ENCODE peak calls at places on chromosomes 12 and 14, in seven cellular contexts. One of them, this sample, is unnamed.

GRCh38 chr12:49920241-49920914 is 16.7 kb upstream of the FAIM2 start:
- DNase-seq in K562: no peak
- DNase-seq in GM12891: no peak
- DNase-seq in uterus: peak; percentile 15
- DNase-seq in lower leg skin: no peak
- DNase-seq in A549: no peak
- DNase-seq in H1: no peak
- DNase-seq in this sample: no peak

GRCh38 chr14:58663494-58664111 is 25.8 kb downstream of the DACT1 start:
- DNase-seq in lower leg skin: no peak
- DNase-seq in GM12891: no peak
- DNase-seq in K562: no peak
- DNase-seq in H1: peak; percentile 38
- DNase-seq in uterus: no peak
- DNase-seq in A549: no peak
- DNase-seq in this sample: no peak

GRCh38 chr12:74725154-74725553 is 187.5 kb downstream of the ATXN7L3B start:
- DNase-seq in K562: no peak
- DNase-seq in GM12891: no peak
- DNase-seq in A549: no peak
- DNase-seq in uterus: no peak
- DNase-seq in lower leg skin: no peak
- DNase-seq in H1: no peak
- DNase-seq in this sample: no peak

GRCh38 chr12:115235880-115236279 is 551.9 kb upstream of the TBX3 start:
- DNase-seq in K562: no peak
- DNase-seq in uterus: no peak
- DNase-seq in lower leg skin: no peak
- DNase-seq in GM12891: no peak
- DNase-seq in A549: no peak
- DNase-seq in H1: no peak
- DNase-seq in this sample: no peak

GRCh38 chr12:7162691-7163114 is 26.8 kb upstream of the PEX5 start:
- DNase-seq in lower leg skin: no peak
- DNase-seq in A549: peak; percentile 66
- DNase-seq in H1: peak; percentile 46
- DNase-seq in K562: peak; percentile 40
- DNase-seq in GM12891: no peak
- DNase-seq in uterus: no peak
- DNase-seq in this sample: no peak

GRCh38 chr14:77580964-77581505 is 35.4 kb downstream of the SPTLC2 start:
- DNase-seq in K562: no peak
- DNase-seq in lower leg skin: no peak
- DNase-seq in uterus: no peak
- DNase-seq in H1: no peak
- DNase-seq in GM12891: peak; percentile 17
- DNase-seq in A549: no peak
- DNase-seq in this sample: no peak

GRCh38 chr12:52032431-52032796 is 18.8 kb upstream of the NR4A1 start:
- DNase-seq in lower leg skin: peak; percentile 94
- DNase-seq in A549: no peak
- DNase-seq in H1: no peak
- DNase-seq in GM12891: no peak
- DNase-seq in uterus: peak; percentile 93
- DNase-seq in K562: no peak
- DNase-seq in this sample: no peak

GRCh38 chr12:6961695-6962284 is 8.7 kb downstream of the PHB2 start:
- DNase-seq in H1: no peak
- DNase-seq in GM12891: no peak
- DNase-seq in A549: peak; percentile 85
- DNase-seq in uterus: peak; percentile 73
- DNase-seq in K562: peak; percentile 82
- DNase-seq in lower leg skin: peak; percentile 92
- DNase-seq in this sample: peak; percentile 63

GRCh38 chr12:76719171-76719631 is 44.7 kb upstream of the ZDHHC17 start:
- DNase-seq in lower leg skin: no peak
- DNase-seq in GM12891: no peak
- DNase-seq in K562: no peak
- DNase-seq in A549: no peak
- DNase-seq in uterus: no peak
- DNase-seq in H1: no peak
- DNase-seq in this sample: no peak

GRCh38 chr14:55025948-55026347 is 951 bp downstream of the WDHD1 start:
- DNase-seq in uterus: no peak
- DNase-seq in lower leg skin: no peak
- DNase-seq in GM12891: no peak
- DNase-seq in A549: no peak
- DNase-seq in K562: no peak
- DNase-seq in H1: no peak
- DNase-seq in this sample: no peak

GRCh38 chr14:100076133-100076532 is 10.9 kb downstream of the EVL start:
- DNase-seq in uterus: no peak
- DNase-seq in GM12891: no peak
- DNase-seq in lower leg skin: no peak
- DNase-seq in A549: peak; percentile 13
- DNase-seq in H1: peak; percentile 17
- DNase-seq in K562: peak; percentile 57
- DNase-seq in this sample: no peak

GRCh38 chr14:63524537-63525155 is 18.5 kb downstream of the PPP2R5E start:
- DNase-seq in K562: no peak
- DNase-seq in H1: no peak
- DNase-seq in uterus: no peak
- DNase-seq in GM12891: peak; percentile 23
- DNase-seq in A549: no peak
- DNase-seq in lower leg skin: peak; percentile 75
- DNase-seq in this sample: no peak

GRCh38 chr14:35628989-35629388 is 95.0 kb downstream of the INSM2 start:
- DNase-seq in H1: no peak
- DNase-seq in lower leg skin: no peak
- DNase-seq in K562: peak; percentile 6
- DNase-seq in GM12891: no peak
- DNase-seq in A549: no peak
- DNase-seq in uterus: no peak
- DNase-seq in this sample: no peak

GRCh38 chr12:41604830-41605229 is 416.7 kb downstream of the PDZRN4 start:
- DNase-seq in GM12891: no peak
- DNase-seq in K562: no peak
- DNase-seq in lower leg skin: no peak
- DNase-seq in A549: no peak
- DNase-seq in uterus: no peak
- DNase-seq in H1: no peak
- DNase-seq in this sample: no peak

GRCh38 chr12:47742253-47742825 is 16.3 kb downstream of the RAPGEF3 start:
- DNase-seq in uterus: peak; percentile 53
- DNase-seq in K562: peak; percentile 71
- DNase-seq in GM12891: no peak
- DNase-seq in A549: peak; percentile 63
- DNase-seq in H1: no peak
- DNase-seq in lower leg skin: peak; percentile 94
- DNase-seq in this sample: peak; percentile 47

GRCh38 chr12:121888083-121888477 is 510 bp upstream of the PSMD9 start:
- DNase-seq in K562: no peak
- DNase-seq in uterus: no peak
- DNase-seq in H1: no peak
- DNase-seq in lower leg skin: no peak
- DNase-seq in GM12891: no peak
- DNase-seq in A549: no peak
- DNase-seq in this sample: no peak

GRCh38 chr12:1213205-1213604 is 222.2 kb downstream of the ERC1 start:
- DNase-seq in K562: no peak
- DNase-seq in H1: no peak
- DNase-seq in lower leg skin: no peak
- DNase-seq in A549: no peak
- DNase-seq in uterus: no peak
- DNase-seq in GM12891: no peak
- DNase-seq in this sample: no peak

GRCh38 chr12:26100966-26101744 is 23.7 kb downstream of the BHLHE41 start:
- DNase-seq in K562: no peak
- DNase-seq in H1: no peak
- DNase-seq in lower leg skin: no peak
- DNase-seq in A549: no peak
- DNase-seq in uterus: no peak
- DNase-seq in GM12891: no peak
- DNase-seq in this sample: no peak

GRCh38 chr12:108532061-108532848 is 17.2 kb downstream of the FICD start:
- DNase-seq in uterus: no peak
- DNase-seq in A549: no peak
- DNase-seq in lower leg skin: no peak
- DNase-seq in H1: no peak
- DNase-seq in K562: peak; percentile 77
- DNase-seq in GM12891: no peak
- DNase-seq in this sample: no peak

GRCh38 chr14:38262844-38263243 is 7.0 kb upstream of the CLEC14A start:
- DNase-seq in A549: no peak
- DNase-seq in lower leg skin: no peak
- DNase-seq in GM12891: no peak
- DNase-seq in H1: no peak
- DNase-seq in uterus: no peak
- DNase-seq in K562: no peak
- DNase-seq in this sample: no peak

GRCh38 chr12:107551434-107551833 is 134.2 kb upstream of the PWP1 start:
- DNase-seq in K562: no peak
- DNase-seq in H1: no peak
- DNase-seq in lower leg skin: no peak
- DNase-seq in GM12891: no peak
- DNase-seq in uterus: no peak
- DNase-seq in A549: no peak
- DNase-seq in this sample: no peak

GRCh38 chr12:11727133-11727664 is 77.7 kb downstream of the ETV6 start:
- DNase-seq in H1: no peak
- DNase-seq in A549: no peak
- DNase-seq in uterus: no peak
- DNase-seq in GM12891: no peak
- DNase-seq in lower leg skin: no peak
- DNase-seq in K562: no peak
- DNase-seq in this sample: no peak

DNA sequence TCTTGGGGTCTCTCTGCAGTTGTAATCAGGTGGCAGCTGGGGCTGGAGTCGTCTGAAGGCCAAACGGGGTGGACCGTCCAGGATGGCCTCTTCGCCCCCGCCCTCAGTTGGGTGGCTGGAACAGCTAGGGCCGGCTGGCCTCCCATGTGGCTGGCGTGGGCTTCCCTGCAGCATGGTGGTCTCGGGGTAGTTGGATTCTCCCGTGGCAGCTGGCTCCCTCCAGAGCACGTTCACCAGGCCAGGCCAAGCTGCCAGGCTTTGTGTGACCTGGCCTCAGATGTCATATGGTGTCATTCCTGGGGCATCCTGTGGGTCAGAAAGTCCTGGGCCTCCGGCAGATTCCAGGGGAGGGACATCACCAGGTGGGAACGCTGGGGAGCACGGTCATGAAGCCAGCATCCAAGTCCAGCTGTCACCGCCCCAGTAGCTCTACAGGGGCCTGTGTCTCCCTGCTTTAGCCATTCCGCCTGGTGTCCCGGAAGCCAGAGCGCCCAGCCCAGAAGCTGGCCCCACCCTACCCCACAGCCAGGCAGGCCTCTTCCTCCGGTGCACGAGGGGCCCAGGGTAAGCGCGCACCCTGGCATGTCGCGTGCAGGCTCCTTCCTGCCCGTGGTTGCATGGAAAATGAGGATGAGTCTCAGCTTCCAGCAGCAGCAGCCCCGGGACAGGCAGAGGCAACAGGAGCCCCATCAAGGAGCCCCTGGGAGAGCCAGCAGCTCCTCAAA is 1.3 kb upstream of the NUDT14 start:
- DNase-seq in GM12891: no peak
- DNase-seq in A549: no peak
- DNase-seq in lower leg skin: no peak
- DNase-seq in K562: no peak
- DNase-seq in H1: no peak
- DNase-seq in uterus: no peak
- DNase-seq in this sample: no peak
- TF ChIP-seq POLR2A in GM12891: no peak
- TF ChIP-seq POLR2A in A549: no peak
- TF ChIP-seq POLR2A in lower leg skin: no peak
- TF ChIP-seq POLR2A in K562: no peak
- TF ChIP-seq POLR2A in H1: no peak
- TF ChIP-seq POLR2A in uterus: no peak
- TF ChIP-seq POLR2A in this sample: no peak

GRCh38 chr12:116455540-116456306 is 103.5 kb upstream of the MAP1LC3B2 start:
- DNase-seq in K562: peak; percentile 51
- DNase-seq in uterus: peak; percentile 96
- DNase-seq in A549: peak; percentile 67
- DNase-seq in lower leg skin: peak; percentile 94
- DNase-seq in H1: no peak
- DNase-seq in GM12891: no peak
- DNase-seq in this sample: peak; percentile 53
- TF ChIP-seq POLR2A in K562: no peak
- TF ChIP-seq POLR2A in uterus: no peak
- TF ChIP-seq POLR2A in A549: no peak
- TF ChIP-seq POLR2A in lower leg skin: no peak
- TF ChIP-seq POLR2A in H1: no peak
- TF ChIP-seq POLR2A in GM12891: no peak
- TF ChIP-seq POLR2A in this sample: no peak

DNA sequence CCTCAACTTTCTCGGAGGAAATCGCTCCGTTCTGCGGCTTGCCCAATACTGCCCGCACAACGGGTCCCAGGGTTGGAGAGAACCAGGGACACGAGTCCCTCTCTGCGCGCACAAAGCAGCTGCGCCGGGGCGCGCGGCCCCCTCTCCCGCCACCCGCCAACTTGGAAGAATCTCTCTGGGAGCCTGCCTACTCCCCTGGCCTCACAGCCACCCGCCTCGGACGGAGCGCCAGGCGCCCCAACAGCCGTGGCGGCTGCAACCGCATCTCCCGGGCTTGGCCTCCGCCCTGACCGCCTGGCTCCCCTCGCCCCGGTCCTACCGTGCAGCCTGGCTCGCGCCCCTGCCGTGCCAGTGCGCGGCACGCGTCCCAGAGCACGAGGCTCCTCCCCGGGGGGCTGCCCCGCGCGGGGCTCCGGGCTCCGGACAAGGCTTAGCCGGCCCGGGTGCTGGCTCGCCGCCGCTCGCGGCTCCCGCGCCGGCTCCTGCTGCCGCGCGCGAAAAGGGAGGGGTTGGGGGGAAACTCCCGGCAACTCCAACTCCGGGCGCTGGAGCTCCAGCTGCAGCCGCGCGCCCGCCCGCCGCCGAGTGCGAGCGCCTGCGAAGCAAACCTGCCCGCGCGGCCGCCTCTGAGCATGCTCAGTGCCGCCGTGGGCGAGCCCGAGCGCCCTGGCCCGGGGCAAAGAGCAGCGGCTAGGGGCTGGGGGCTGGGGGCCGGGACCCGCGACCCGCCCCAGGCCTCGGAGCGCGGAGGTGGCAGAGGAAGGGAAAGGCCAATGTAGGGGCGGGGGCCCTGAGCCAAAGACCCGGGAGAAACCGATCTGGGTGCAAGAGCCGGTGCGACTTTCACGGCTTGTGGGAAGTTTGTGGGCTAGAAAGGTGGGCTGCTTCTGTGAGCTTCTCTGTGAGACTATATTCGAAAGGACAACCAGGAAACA is at the start of gene STXBP6:
- DNase-seq in H1: no peak
- DNase-seq in A549: peak; percentile 11
- DNase-seq in K562: no peak
- DNase-seq in lower leg skin: peak; percentile 93
- DNase-seq in GM12891: peak; percentile 22
- DNase-seq in uterus: peak; percentile 39
- DNase-seq in this sample: no peak
- TF ChIP-seq POLR2A in H1: no peak
- TF ChIP-seq POLR2A in A549: no peak
- TF ChIP-seq POLR2A in K562: no peak
- TF ChIP-seq POLR2A in lower leg skin: no peak
- TF ChIP-seq POLR2A in GM12891: no peak
- TF ChIP-seq POLR2A in uterus: peak; percentile 10
- TF ChIP-seq POLR2A in this sample: no peak

GRCh38 chr12:54292083-54292930 is 8.5 kb downstream of the NFE2 start:
- DNase-seq in GM12891: no peak
- DNase-seq in H1: no peak
- DNase-seq in lower leg skin: peak; percentile 80
- DNase-seq in uterus: no peak
- DNase-seq in A549: no peak
- DNase-seq in K562: peak; percentile 46
- DNase-seq in this sample: no peak
- TF ChIP-seq POLR2A in GM12891: no peak
- TF ChIP-seq POLR2A in H1: no peak
- TF ChIP-seq POLR2A in lower leg skin: no peak
- TF ChIP-seq POLR2A in uterus: no peak
- TF ChIP-seq POLR2A in A549: no peak
- TF ChIP-seq POLR2A in K562: peak; percentile 46
- TF ChIP-seq POLR2A in this sample: no peak